ENCODE peak calls at places on chromosomes 3 and 15, in ten cellular contexts. F is T1000; D is SK-N-MC; Q is EL; L is effector memory CD4-positive, alpha-beta T cell; N is heart left ventricle; B is MCF 10A; W is RWPE1; E is 8988T; P is mesenteric fat pad. T is an unnamed sample.

GRCh38 chr3:125179528-125180240 is 32.9 kb downstream of the SLC12A8 start:
- DNase-seq in F (no peak), D (no peak), Q (no peak), L (no peak), N (no peak), B (no peak), W (no peak), E (no peak), P (no peak), T (no peak)

GRCh38 chr3:197878427-197878826 is 71.6 kb upstream of the RPL35A start:
- DNase-seq in F (no peak), D (no peak), Q (no peak), L (no peak), N (no peak), B (no peak), W (no peak), E (no peak), P (no peak), T (no peak)

GRCh38 chr3:175222356-175222755 is 363.2 kb downstream of the NAALADL2 start:
- DNase-seq in F (no peak), D (no peak), Q (no peak), L (no peak), N (no peak), B (no peak), W (no peak), E (no peak), P (no peak), T (no peak)

GRCh38 chr15:51483520-51483919 is 139.1 kb downstream of the DMXL2 start:
- DNase-seq in F (no peak), D (no peak), Q (no peak), L (no peak), N (no peak), B (no peak), W (no peak), E (no peak), P (no peak), T (no peak)

GRCh38 chr3:45123030-45123429 is 23.1 kb downstream of the CDCP1 start:
- DNase-seq in F (peak; percentile 46), D (no peak), Q (peak; percentile 93), L (no peak), N (no peak), B (peak; percentile 91), W (peak; percentile 72), E (no peak), P (no peak), T (no peak)

GRCh38 chr3:171982829-171983228 is 56.5 kb upstream of the FNDC3B start:
- DNase-seq in F (no peak), D (no peak), Q (peak; percentile 54), L (no peak), N (no peak), B (peak; percentile 33), W (no peak), E (no peak), P (no peak), T (no peak)

GRCh38 chr3:172380632-172381031 is 67.6 kb downstream of the GHSR start:
- DNase-seq in F (no peak), D (no peak), Q (no peak), L (no peak), N (no peak), B (no peak), W (no peak), E (no peak), P (no peak), T (no peak)

GRCh38 chr3:54596087-54596486 is 331.8 kb downstream of the LRTM1 start:
- DNase-seq in F (no peak), D (no peak), Q (no peak), L (no peak), N (no peak), B (no peak), W (no peak), E (no peak), P (no peak), T (no peak)

GRCh38 chr3:50370594-50370993 is 11.3 kb upstream of the TMEM115 start:
- DNase-seq in F (no peak), D (peak; percentile 42), Q (no peak), L (no peak), N (no peak), B (peak; percentile 50), W (no peak), E (peak; percentile 83), P (no peak), T (no peak)

GRCh38 chr3:59510576-59510975 is 460.8 kb upstream of the CFAP20DC start:
- DNase-seq in F (no peak), D (no peak), Q (peak; percentile 0), L (no peak), N (no peak), B (no peak), W (no peak), E (no peak), P (no peak), T (no peak)

GRCh38 chr15:35436422-35436821 is 109.5 kb downstream of the DPH6 start:
- DNase-seq in F (no peak), D (no peak), Q (no peak), L (no peak), N (no peak), B (no peak), W (no peak), E (no peak), P (no peak), T (no peak)

GRCh38 chr3:115272036-115272824 is 125.1 kb upstream of the ZBTB20 start:
- DNase-seq in F (no peak), D (peak; percentile 28), Q (peak; percentile 60), L (no peak), N (no peak), B (no peak), W (peak; percentile 9), E (no peak), P (no peak), T (no peak)

GRCh38 chr3:6542795-6543194 is 318.1 kb upstream of the GRM7 start:
- DNase-seq in F (no peak), D (no peak), Q (no peak), L (no peak), N (no peak), B (no peak), W (no peak), E (no peak), P (no peak), T (no peak)

GRCh38 chr3:105780114-105780513 is 88.7 kb downstream of the CBLB start:
- DNase-seq in F (no peak), D (no peak), Q (peak; percentile 26), L (no peak), N (no peak), B (peak; percentile 40), W (no peak), E (no peak), P (no peak), T (no peak)

GRCh38 chr3:194689493-194689901 is 3.8 kb downstream of the FAM43A start:
- DNase-seq in F (no peak), D (peak; percentile 73), Q (peak; percentile 8), L (no peak), N (no peak), B (no peak), W (no peak), E (peak; percentile 64), P (no peak), T (no peak)

GRCh38 chr3:102896851-102897621 is 462.2 kb downstream of the ZPLD1 start:
- DNase-seq in F (no peak), D (no peak), Q (no peak), L (no peak), N (no peak), B (no peak), W (no peak), E (no peak), P (no peak), T (no peak)

GRCh38 chr15:58056015-58056414 is 9.5 kb downstream of the ALDH1A2 start:
- DNase-seq in F (no peak), D (no peak), Q (no peak), L (no peak), N (no peak), B (no peak), W (no peak), E (no peak), P (no peak), T (no peak)

GRCh38 chr3:110343945-110344344 is 727.7 kb upstream of the NECTIN3 start:
- DNase-seq in F (no peak), D (no peak), Q (peak; percentile 43), L (no peak), N (no peak), B (no peak), W (no peak), E (no peak), P (no peak), T (no peak)

GRCh38 chr15:29252231-29252630 is 17.4 kb downstream of the NSMCE3 start:
- DNase-seq in F (no peak), D (no peak), Q (no peak), L (no peak), N (no peak), B (no peak), W (no peak), E (no peak), P (no peak), T (no peak)

GRCh38 chr15:73782339-73782979 is 29.3 kb upstream of the INSYN1 start:
- DNase-seq in F (no peak), D (no peak), Q (no peak), L (no peak), N (no peak), B (no peak), W (no peak), E (no peak), P (no peak), T (no peak)

GRCh38 chr3:179192542-179192941 is 44.4 kb downstream of the PIK3CA start:
- DNase-seq in F (no peak), D (no peak), Q (no peak), L (no peak), N (no peak), B (no peak), W (no peak), E (no peak), P (no peak), T (no peak)

GRCh38 chr3:17021614-17022013 is 136.9 kb downstream of the PLCL2 start:
- DNase-seq in F (no peak), D (no peak), Q (no peak), L (no peak), N (no peak), B (no peak), W (no peak), E (no peak), P (no peak), T (no peak)

GRCh38 chr3:120567370-120568197 is 28.6 kb upstream of the NDUFB4 start:
- DNase-seq in F (peak; percentile 4), D (no peak), Q (peak; percentile 58), L (no peak), N (no peak), B (peak; percentile 45), W (no peak), E (no peak), P (no peak), T (no peak)

GRCh38 chr3:53819163-53819868 is 26.9 kb downstream of the CHDH start:
- DNase-seq in F (no peak), D (no peak), Q (no peak), L (no peak), N (no peak), B (no peak), W (no peak), E (no peak), P (peak; percentile 75), T (no peak)

GRCh38 chr3:120181632-120182031 is 87.4 kb upstream of the GSK3B start:
- DNase-seq in F (no peak), D (no peak), Q (no peak), L (no peak), N (no peak), B (peak; percentile 21), W (no peak), E (no peak), P (no peak), T (no peak)

GRCh38 chr3:183254816-183255730 is 2.0 kb downstream of the B3GNT5 start:
- DNase-seq in F (no peak), D (no peak), Q (no peak), L (no peak), N (no peak), B (peak; percentile 65), W (peak; percentile 22), E (no peak), P (no peak), T (no peak)

GRCh38 chr3:64267774-64268604 is 42.7 kb upstream of the PRICKLE2 start:
- DNase-seq in F (no peak), D (no peak), Q (peak; percentile 65), L (no peak), N (peak; percentile 78), B (peak; percentile 75), W (peak; percentile 45), E (no peak), P (no peak), T (no peak)

T was measured in T-helper 17 cell.